ENCODE peak calls at places on chromosomes 12 and 14, in nine cellular contexts. Q, E, N, U, C, X, I, A and O are unnamed samples.

GRCh38 chr14:42192659-42193425 is 586.2 kb downstream of the LRFN5 start:
- DNase-seq in Q (no peak), E (no peak), N (peak), U (no peak), C (no peak), X (no peak), I (no peak), A (peak), O (peak)

GRCh38 chr12:132593938-132594358 is 16.4 kb downstream of the LRCOL1 start:
- DNase-seq in Q (peak), E (peak), N (peak), U (no peak), C (peak), X (peak), I (peak), A (peak), O (peak)

GRCh38 chr12:93403988-93404803 is 26.5 kb downstream of the NUDT4 start:
- DNase-seq in Q (no peak), E (no peak), N (peak), U (no peak), C (no peak), X (no peak), I (no peak), A (no peak), O (no peak)

GRCh38 chr12:129807101-129807500 is 96.7 kb downstream of the TMEM132D start:
- DNase-seq in Q (no peak), E (no peak), N (no peak), U (no peak), C (no peak), X (no peak), I (no peak), A (no peak), O (no peak)

GRCh38 chr12:52126605-52127578 is 47.4 kb downstream of the SMIM41 start:
- DNase-seq in Q (peak), E (no peak), N (peak), U (no peak), C (peak), X (no peak), I (no peak), A (no peak), O (peak)

GRCh38 chr12:57756406-57757341 is 1.8 kb downstream of the MARCHF9 start:
- DNase-seq in Q (peak), E (peak), N (peak), U (peak), C (peak), X (peak), I (peak), A (no peak), O (no peak)

GRCh38 chr14:93317836-93318807 is 14.7 kb downstream of the BTBD7 start:
- DNase-seq in Q (no peak), E (no peak), N (peak), U (no peak), C (no peak), X (no peak), I (no peak), A (peak), O (peak)

GRCh38 chr12:52526511-52526951 is 6.3 kb upstream of the KRT5 start:
- DNase-seq in Q (no peak), E (no peak), N (no peak), U (no peak), C (no peak), X (peak), I (no peak), A (no peak), O (no peak)

GRCh38 chr14:25237845-25238244 is 187.9 kb upstream of the STXBP6 start:
- DNase-seq in Q (no peak), E (no peak), N (peak), U (no peak), C (peak), X (no peak), I (no peak), A (peak), O (peak)

GRCh38 chr14:38389666-38390065 is 133.8 kb upstream of the CLEC14A start:
- DNase-seq in Q (no peak), E (no peak), N (peak), U (no peak), C (no peak), X (no peak), I (no peak), A (no peak), O (no peak)

GRCh38 chr14:87996276-87996592 is 3.3 kb upstream of the GALC start:
- DNase-seq in Q (no peak), E (no peak), N (peak), U (no peak), C (no peak), X (no peak), I (no peak), A (no peak), O (no peak)

GRCh38 chr12:113880337-113880736 is 85.8 kb downstream of the RBM19 start:
- DNase-seq in Q (no peak), E (no peak), N (no peak), U (no peak), C (no peak), X (no peak), I (no peak), A (no peak), O (no peak)

GRCh38 chr12:130179191-130179590 is 16.9 kb downstream of the FZD10 start:
- DNase-seq in Q (no peak), E (no peak), N (no peak), U (no peak), C (no peak), X (no peak), I (no peak), A (no peak), O (no peak)

GRCh38 chr12:70556179-70556869 is 80.9 kb downstream of the PTPRB start:
- DNase-seq in Q (no peak), E (no peak), N (no peak), U (no peak), C (no peak), X (no peak), I (no peak), A (no peak), O (no peak)

GRCh38 chr12:120488057-120488660 is 7.8 kb upstream of the DYNLL1 start:
- DNase-seq in Q (no peak), E (no peak), N (peak), U (no peak), C (no peak), X (no peak), I (no peak), A (no peak), O (peak)

GRCh38 chr12:51430196-51430895 is 5.7 kb downstream of the SLC4A8 start:
- DNase-seq in Q (no peak), E (no peak), N (no peak), U (no peak), C (no peak), X (no peak), I (no peak), A (no peak), O (no peak)

GRCh38 chr12:6266431-6267006 is 44.0 kb upstream of the PLEKHG6 start:
- DNase-seq in Q (peak), E (no peak), N (no peak), U (no peak), C (no peak), X (no peak), I (no peak), A (no peak), O (no peak)

GRCh38 chr12:6280053-6280469 is 30.4 kb upstream of the PLEKHG6 start:
- DNase-seq in Q (peak), E (no peak), N (peak), U (no peak), C (peak), X (no peak), I (no peak), A (peak), O (peak)